ENCODE peak calls at places on chromosome 4, in nine cellular contexts. M is CD8-positive, alpha-beta T cell; P is fibroblast of lung; T is Panc1; R is transverse colon; F is cardiac muscle cell; Q is brain microvascular endothelial cell; S is thyroid gland; W is mammary epithelial cell. A is an unnamed sample.

GRCh38 chr4:186738421-186738820 is 14.8 kb upstream of the FAT1 start:
- DNase-seq in M (no peak), T (no peak), Q (no peak), F (no peak), S (no peak), R (no peak), W (no peak), P (no peak), A (no peak)

GRCh38 chr4:166021617-166022016 is 148.6 kb downstream of the TLL1 start:
- DNase-seq in Q (no peak), S (no peak), F (no peak), T (no peak), M (no peak), R (no peak), W (no peak), P (no peak), A (no peak)

GRCh38 chr4:174314770-174315169 is 31.1 kb downstream of the CEP44 start:
- DNase-seq in M (no peak), S (no peak), Q (peak), P (peak), F (peak), R (no peak), T (peak), W (peak), A (no peak)

GRCh38 chr4:526971-527460 is 28.0 kb downstream of the PIGG start:
- DNase-seq in R (no peak), T (no peak), F (no peak), W (no peak), P (no peak), S (no peak), M (no peak), Q (no peak), A (no peak)

GRCh38 chr4:88040707-88041106 is 33.3 kb downstream of the PKD2 start:
- DNase-seq in R (no peak), M (no peak), Q (peak), P (no peak), S (no peak), T (no peak), W (no peak), F (no peak), A (no peak)

GRCh38 chr4:109434007-109434792 is 585 bp downstream of the SEC24B start:
- DNase-seq in F (peak), Q (no peak), S (peak), P (peak), R (peak), T (no peak), M (peak), W (peak), A (no peak)

GRCh38 chr4:174592985-174593335 is 70.7 kb upstream of the HPGD start:
- DNase-seq in W (peak), R (no peak), T (no peak), F (peak), Q (peak), P (peak), M (no peak), S (no peak), A (no peak)

GRCh38 chr4:110902500-110902899 is 279.6 kb upstream of the PITX2 start:
- DNase-seq in T (no peak), R (no peak), S (no peak), M (no peak), Q (no peak), W (peak), F (no peak), P (peak), A (no peak)

GRCh38 chr4:101419324-101420135 is 72.2 kb upstream of the PPP3CA start:
- DNase-seq in W (no peak), S (no peak), P (peak), M (no peak), Q (no peak), R (peak), F (peak), T (no peak), A (no peak)

GRCh38 chr4:15007201-15007600 is 4.9 kb downstream of the CPEB2 start:
- DNase-seq in W (no peak), S (no peak), Q (no peak), M (no peak), T (no peak), F (no peak), P (no peak), R (no peak), A (no peak)

GRCh38 chr4:104905546-104905945 is 241.1 kb upstream of the TET2 start:
- DNase-seq in M (no peak), S (no peak), F (no peak), P (no peak), W (no peak), T (no peak), Q (no peak), R (no peak), A (no peak)

GRCh38 chr4:104897297-104897645 is 249.4 kb upstream of the TET2 start:
- DNase-seq in M (no peak), R (no peak), W (no peak), F (no peak), P (peak), S (peak), Q (no peak), T (no peak), A (no peak)

GRCh38 chr4:104896623-104897296 is 249.9 kb upstream of the TET2 start:
- DNase-seq in W (peak), T (no peak), S (no peak), F (no peak), M (no peak), R (no peak), P (peak), Q (no peak), A (no peak)

GRCh38 chr4:104899863-104900262 is 246.8 kb upstream of the TET2 start:
- DNase-seq in Q (no peak), T (no peak), F (no peak), R (no peak), S (no peak), M (no peak), P (no peak), W (no peak), A (no peak)

DNA sequence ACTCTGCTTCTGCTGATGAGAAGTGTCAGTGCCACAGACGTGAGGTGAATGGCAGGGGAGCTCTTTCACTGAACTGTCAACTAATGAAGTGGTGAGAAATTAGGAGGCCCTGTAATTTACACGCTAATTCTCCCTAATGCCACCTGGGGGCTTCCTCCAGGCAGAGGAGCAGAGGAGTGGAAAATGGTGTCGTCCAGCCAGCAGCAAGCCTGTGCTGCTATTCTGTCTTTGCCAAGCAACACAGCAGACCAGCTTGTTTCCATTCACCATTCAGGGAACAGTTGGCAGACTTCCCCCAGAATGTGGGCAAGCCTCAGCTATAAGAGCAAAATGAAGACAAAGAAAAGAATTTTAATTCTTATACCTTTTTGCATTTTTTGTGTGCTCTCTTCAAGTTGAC is 245.2 kb upstream of the TET2 start:
- DNase-seq in P (peak), Q (no peak), M (no peak), S (no peak), R (no peak), T (no peak), W (peak), F (peak), A (peak)
- TF ChIP-seq CTCF in P (peak), Q (peak), M (no peak), S (no peak), R (no peak), T (no peak), W (peak), F (peak), A (no peak)

GRCh38 chr4:127138586-127138985 is 494.2 kb upstream of the INTU start:
- DNase-seq in R (no peak), T (no peak), M (no peak), Q (no peak), S (no peak), F (peak), P (peak), W (no peak), A (no peak)

GRCh38 chr4:127143460-127144190 is 489.1 kb upstream of the INTU start:
- DNase-seq in M (no peak), W (no peak), S (no peak), P (peak), T (no peak), Q (no peak), R (no peak), F (peak), A (no peak)

GRCh38 chr4:127139788-127140286 is 492.9 kb upstream of the INTU start:
- DNase-seq in Q (no peak), R (no peak), P (no peak), T (no peak), M (no peak), S (no peak), W (no peak), F (no peak), A (no peak)

GRCh38 chr4:127141857-127142256 is 490.9 kb upstream of the INTU start:
- DNase-seq in W (peak), S (no peak), P (peak), F (peak), R (no peak), T (no peak), M (no peak), Q (no peak), A (no peak)

DNA sequence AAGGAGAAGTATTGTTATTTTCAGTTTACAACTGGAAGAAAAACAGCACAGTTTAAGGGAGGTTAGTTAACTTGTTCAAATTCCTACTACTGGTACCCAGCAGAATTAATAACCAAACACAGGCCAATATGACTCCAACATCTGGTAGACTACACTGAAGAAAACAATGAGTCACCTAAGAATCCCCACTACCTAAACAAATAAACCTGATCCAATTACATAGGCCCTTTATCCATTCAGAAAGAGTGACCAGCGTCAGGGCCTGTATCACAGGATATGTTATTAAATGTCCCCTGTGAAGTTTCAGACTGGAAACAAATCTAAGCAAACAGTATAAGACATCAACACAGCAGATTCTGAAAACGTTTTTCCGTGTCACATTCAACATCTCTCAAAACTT is 492.5 kb upstream of the INTU start:
- DNase-seq in R (no peak), S (no peak), P (peak), T (no peak), W (peak), F (no peak), M (no peak), Q (no peak), A (no peak)
- H3K4me3 ChIP-seq in R (no peak), S (no peak), P (no peak), T (no peak), W (no peak), F (no peak), M (no peak), Q (no peak), A (no peak)

DNA sequence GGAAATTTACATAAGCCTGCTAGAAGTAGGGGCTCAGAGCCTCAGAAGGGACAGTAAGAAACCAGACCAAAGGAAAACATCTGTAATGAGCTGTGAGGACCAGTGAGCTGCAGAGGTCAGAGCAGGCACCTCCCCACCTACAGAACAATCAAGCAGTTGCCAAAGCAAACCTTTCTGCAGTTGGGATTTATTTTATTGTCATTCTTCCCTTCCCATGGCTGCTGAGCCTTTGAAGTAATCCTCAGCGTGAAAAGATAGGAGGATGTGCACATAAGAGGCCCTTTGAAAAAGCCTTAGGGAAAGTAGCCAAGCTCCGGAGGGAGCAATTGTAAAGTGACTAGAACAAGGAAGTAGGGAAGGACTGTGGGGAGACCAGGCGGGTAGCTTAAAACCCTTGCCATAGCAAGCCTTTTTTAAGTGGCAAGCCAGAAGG is 89.3 kb upstream of the TSPAN5 start:
- DNase-seq in S (no peak), Q (peak), P (peak), W (no peak), M (no peak), T (no peak), R (peak), F (no peak), A (no peak)
- H3K27ac ChIP-seq in S (no peak), Q (no peak), P (no peak), W (no peak), M (no peak), T (no peak), R (peak), F (peak), A (no peak)

DNA sequence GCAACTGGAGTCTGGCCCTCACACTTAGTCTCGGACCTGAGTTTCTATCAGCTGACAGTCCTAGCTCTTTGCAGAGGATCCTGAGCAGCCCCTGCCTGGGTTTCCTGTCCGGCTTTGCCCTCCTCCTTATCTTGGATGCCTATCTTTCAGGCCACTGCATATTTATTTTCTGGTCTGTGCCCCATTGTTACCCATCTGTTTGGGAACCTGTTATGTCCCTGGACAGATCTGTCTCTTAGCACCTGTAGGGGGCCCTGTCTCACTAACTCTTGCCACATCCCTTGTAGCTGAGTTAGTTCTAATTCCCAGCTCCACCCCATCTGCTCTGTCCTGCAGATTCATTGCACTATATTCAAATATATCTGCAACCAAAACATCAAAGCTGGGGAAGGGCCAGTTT is 514.9 kb upstream of the LCORL start:
- DNase-seq in F (no peak), T (no peak), R (no peak), M (no peak), W (no peak), S (no peak), P (no peak), Q (no peak), A (no peak)
- TF ChIP-seq CTCF in F (no peak), T (no peak), R (no peak), M (no peak), W (no peak), S (no peak), P (no peak), Q (no peak), A (no peak)

DNA sequence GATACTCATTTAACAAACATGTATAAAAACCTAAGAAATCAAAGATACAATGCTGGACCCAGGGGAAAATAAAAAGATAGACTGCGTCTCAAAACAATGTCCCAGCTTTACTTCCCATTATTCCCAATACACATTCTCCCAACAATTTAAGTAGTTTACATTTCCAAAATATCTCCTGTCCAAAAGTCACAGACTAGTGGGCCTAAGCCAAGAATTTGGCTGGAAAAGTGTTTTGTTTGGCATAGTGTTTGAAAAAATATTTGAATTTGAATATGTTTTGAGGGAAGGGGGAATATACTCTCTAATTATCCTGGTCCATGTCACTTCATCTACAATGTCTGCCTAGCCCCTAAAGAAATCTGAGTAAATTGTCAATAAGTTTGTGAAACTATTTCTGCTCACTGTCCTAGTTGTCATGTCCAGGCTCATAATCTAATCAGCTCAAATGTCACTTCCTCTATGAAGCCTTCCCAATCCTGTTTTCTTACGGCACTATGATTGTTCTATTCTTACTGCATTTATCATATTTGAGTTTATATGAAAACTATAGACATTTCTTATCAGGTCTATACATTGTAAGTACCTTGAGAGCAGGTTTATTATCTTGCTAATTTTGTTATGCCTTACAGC is 74.4 kb downstream of the SEC24D start:
- DNase-seq in P (peak), R (no peak), F (no peak), S (no peak), M (no peak), Q (no peak), T (no peak), W (no peak), A (no peak)
- H3K4me3 ChIP-seq in P (no peak), R (no peak), F (no peak), S (no peak), M (no peak), Q (no peak), T (no peak), W (no peak), A (no peak)

A was measured in dorsolateral prefrontal cortex.